ENCODE peak calls at places on chromosomes 6 and 20, in five cellular contexts. J, G, R, P and D are unnamed samples.

GRCh38 chr6:122289721-122290501 is 109.5 kb upstream of the HSF2 start:
- DNase-seq in J (no peak), G (peak; percentile 9), R (peak; percentile 60), P (no peak), D (no peak)

GRCh38 chr6:148565931-148566663 is 180.7 kb upstream of the UST start:
- DNase-seq in J (no peak), G (peak; percentile 99), R (no peak), P (peak; percentile 44), D (peak; percentile 62)

GRCh38 chr6:26216886-26217713 is 129.9 kb downstream of the HFE start:
- DNase-seq in J (peak; percentile 90), G (peak; percentile 90), R (peak; percentile 94), P (peak; percentile 84), D (peak; percentile 99)

GRCh38 chr6:95232477-95232876 is 344.9 kb upstream of the MANEA start:
- DNase-seq in J (no peak), G (no peak), R (no peak), P (no peak), D (no peak)

GRCh38 chr6:16239090-16239797 is 857 bp downstream of the GMPR start:
- DNase-seq in J (no peak), G (peak; percentile 30), R (peak; percentile 92), P (peak; percentile 80), D (peak; percentile 75)

GRCh38 chr6:42896178-42896719 is 16.8 kb downstream of the RPL7L1 start:
- DNase-seq in J (no peak), G (no peak), R (no peak), P (no peak), D (no peak)

GRCh38 chr20:58994390-58995159 is 12.5 kb downstream of the CTSZ start:
- DNase-seq in J (no peak), G (no peak), R (peak; percentile 21), P (no peak), D (no peak)

GRCh38 chr20:6718660-6719059 is 48.8 kb upstream of the BMP2 start:
- DNase-seq in J (no peak), G (peak; percentile 20), R (no peak), P (no peak), D (peak; percentile 28)

GRCh38 chr6:11890849-11891248 is 112.2 kb upstream of the ADTRP start:
- DNase-seq in J (no peak), G (no peak), R (no peak), P (no peak), D (no peak)

GRCh38 chr20:35235881-35236280 is 9.4 kb downstream of the MMP24 start:
- DNase-seq in J (no peak), G (no peak), R (no peak), P (no peak), D (no peak)

GRCh38 chr6:129238991-129239390 is 356.1 kb downstream of the LAMA2 start:
- DNase-seq in J (no peak), G (no peak), R (no peak), P (no peak), D (no peak)

GRCh38 chr6:21185849-21186478 is 407.6 kb upstream of the SOX4 start:
- DNase-seq in J (no peak), G (no peak), R (peak; percentile 89), P (no peak), D (no peak)

GRCh38 chr6:27631614-27631925 is 158.7 kb upstream of the ZNF184 start:
- DNase-seq in J (no peak), G (no peak), R (no peak), P (no peak), D (no peak)

GRCh38 chr6:28635547-28636158 is 110.0 kb downstream of the GPX5 start:
- DNase-seq in J (no peak), G (no peak), R (peak; percentile 66), P (no peak), D (no peak)

GRCh38 chr6:297571-298232 is 5.4 kb downstream of the DUSP22 start:
- DNase-seq in J (no peak), G (no peak), R (peak; percentile 49), P (no peak), D (no peak)

GRCh38 chr6:37155394-37156312 is 14.3 kb upstream of the PIM1 start:
- DNase-seq in J (no peak), G (peak; percentile 62), R (no peak), P (peak; percentile 40), D (no peak)

GRCh38 chr6:137496909-137497721 is 2.9 kb upstream of the OLIG3 start:
- DNase-seq in J (no peak), G (no peak), R (peak; percentile 72), P (no peak), D (no peak)

GRCh38 chr20:44166477-44166876 is 20.5 kb downstream of the JPH2 start:
- DNase-seq in J (no peak), G (peak; percentile 76), R (no peak), P (no peak), D (peak; percentile 84)

GRCh38 chr6:63805808-63806572 is 170.4 kb downstream of the PHF3 start:
- DNase-seq in J (no peak), G (peak; percentile 90), R (no peak), P (no peak), D (peak; percentile 28)

GRCh38 chr20:47315339-47315662 is 41.2 kb downstream of the ZMYND8 start:
- DNase-seq in J (no peak), G (no peak), R (no peak), P (no peak), D (no peak)

GRCh38 chr6:138500045-138500665 is 861 bp upstream of the NHSL1 start:
- DNase-seq in J (no peak), G (no peak), R (no peak), P (no peak), D (no peak)

GRCh38 chr6:32814145-32814544 is 2.7 kb downstream of the HLA-DOB start:
- DNase-seq in J (no peak), G (no peak), R (no peak), P (no peak), D (no peak)

GRCh38 chr6:108074359-108075144 is at the start of gene OSTM1:
- DNase-seq in J (peak; percentile 95), G (peak; percentile 84), R (peak; percentile 97), P (peak; percentile 94), D (peak; percentile 91)

DNA sequence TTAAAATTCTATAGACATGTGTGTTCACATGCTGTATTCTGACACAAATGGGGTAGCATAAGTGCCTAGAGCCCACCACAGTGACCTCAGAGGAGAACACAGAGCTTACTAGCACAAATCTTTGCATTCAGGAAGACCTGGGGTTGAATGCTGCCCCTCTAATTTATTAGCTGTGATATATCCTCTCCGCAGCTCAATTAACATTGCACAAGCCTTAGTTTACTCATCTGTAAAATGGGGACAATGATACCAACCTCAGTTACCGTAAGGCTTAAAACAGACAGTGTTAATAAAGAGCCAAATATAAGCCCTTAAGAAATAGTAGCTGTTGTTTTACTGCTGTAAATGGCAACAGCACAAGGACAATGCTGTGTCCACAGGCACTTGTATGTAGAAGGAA is 36.2 kb upstream of the IL17A start:
- DNase-seq in J (no peak), G (no peak), R (no peak), P (no peak), D (no peak)
- H3K36me3 ChIP-seq in J (no peaks in the 10 kb centered on the region), G (no peaks in the 10 kb centered on the region), R (no peaks in the 10 kb centered on the region), P (no peaks in the 10 kb centered on the region), D (no peaks in the 10 kb centered on the region)

GRCh38 chr6:39899540-39900295 is 34.5 kb downstream of the MOCS1 start:
- DNase-seq in J (no peak), G (no peak), R (no peak), P (no peak), D (no peak)
- H3K36me3 ChIP-seq in J (no peaks in the 10 kb centered on the region), G (peaks cover 6% of the 10 kb centered on the region), R (no peaks in the 10 kb centered on the region), P (peaks cover 92% of the 10 kb centered on the region), D (no peaks in the 10 kb centered on the region)

GRCh38 chr6:7250812-7251211 is 62.2 kb downstream of the SSR1 start:
- DNase-seq in J (no peak), G (no peak), R (no peak), P (no peak), D (no peak)
- H3K36me3 ChIP-seq in J (peaks cover 13% of the 10 kb centered on the region), G (peaks cover 32% of the 10 kb centered on the region), R (peaks cover 62% of the 10 kb centered on the region), P (peaks cover 70% of the 10 kb centered on the region), D (peaks cover 44% of the 10 kb centered on the region)

DNA sequence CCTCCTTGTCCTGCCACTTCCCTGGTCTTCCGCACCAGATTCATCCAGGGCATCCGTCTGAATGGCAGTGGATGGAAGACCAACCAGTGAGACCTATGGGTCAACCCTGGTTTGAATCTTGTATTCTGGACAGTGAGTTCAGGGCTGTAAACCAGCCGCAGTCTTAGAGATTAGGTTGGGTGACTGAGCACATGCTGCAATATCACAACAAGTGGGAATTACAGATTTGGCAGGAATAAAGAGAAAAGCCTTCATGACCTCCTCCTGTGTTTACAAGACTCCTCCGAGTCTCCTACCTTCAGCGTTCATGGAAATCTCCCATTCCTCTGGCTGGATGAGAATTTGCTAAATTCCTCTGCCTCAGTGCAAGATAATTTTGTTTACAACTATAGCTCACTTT is 9.9 kb downstream of the ECI2 start:
- DNase-seq in J (no peak), G (peak; percentile 52), R (no peak), P (no peak), D (no peak)
- H3K36me3 ChIP-seq in J (peaks cover 38% of the 10 kb centered on the region), G (peaks cover 8% of the 10 kb centered on the region), R (peaks cover 44% of the 10 kb centered on the region), P (peaks cover 99% of the 10 kb centered on the region), D (peaks cover 73% of the 10 kb centered on the region)

GRCh38 chr6:89681983-89682564 is 43.5 kb upstream of the LYRM2 start:
- DNase-seq in J (no peak), G (no peak), R (no peak), P (no peak), D (no peak)
- H3K36me3 ChIP-seq in J (peaks cover 62% of the 10 kb centered on the region), G (peaks cover 8% of the 10 kb centered on the region), R (peaks cover 92% of the 10 kb centered on the region), P (peaks cover 100% of the 10 kb centered on the region), D (peaks cover 72% of the 10 kb centered on the region)

GRCh38 chr20:32779500-32780215 is 17.5 kb downstream of the DNMT3B start:
- DNase-seq in J (no peak), G (no peak), R (peak; percentile 88), P (no peak), D (no peak)
- H3K36me3 ChIP-seq in J (no peaks in the 10 kb centered on the region), G (no peaks in the 10 kb centered on the region), R (peaks cover 80% of the 10 kb centered on the region), P (peaks cover 2% of the 10 kb centered on the region), D (peaks cover 22% of the 10 kb centered on the region)

GRCh38 chr20:62304331-62305148 is 1.7 kb downstream of the ADRM1 start:
- DNase-seq in J (no peak), G (no peak), R (no peak), P (no peak), D (no peak)
- H3K36me3 ChIP-seq in J (peaks cover 11% of the 10 kb centered on the region), G (peaks cover 31% of the 10 kb centered on the region), R (peaks cover 46% of the 10 kb centered on the region), P (peaks cover 54% of the 10 kb centered on the region), D (peaks cover 63% of the 10 kb centered on the region)

DNA sequence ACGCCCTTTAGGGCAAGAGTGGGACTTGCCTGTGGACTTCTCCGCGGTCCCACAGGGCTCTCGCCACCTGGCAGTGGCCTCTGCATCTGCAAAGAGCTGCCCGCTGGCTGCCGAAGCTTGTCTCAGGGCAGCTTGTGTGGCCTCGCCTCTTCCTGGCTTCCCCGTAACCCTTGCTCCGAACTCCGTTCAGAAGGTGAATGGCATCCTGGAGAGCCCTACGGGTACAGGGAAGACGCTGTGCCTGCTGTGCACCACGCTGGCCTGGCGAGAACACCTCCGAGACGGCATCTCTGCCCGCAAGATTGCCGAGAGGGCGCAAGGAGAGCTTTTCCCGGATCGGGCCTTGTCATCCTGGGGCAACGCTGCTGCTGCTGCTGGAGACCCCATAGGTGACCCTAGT is 3.0 kb downstream of the RTEL1 start:
- DNase-seq in J (no peak), G (no peak), R (no peak), P (no peak), D (no peak)
- H3K36me3 ChIP-seq in J (no peaks in the 10 kb centered on the region), G (peaks cover 21% of the 10 kb centered on the region), R (peaks cover 19% of the 10 kb centered on the region), P (peaks cover 57% of the 10 kb centered on the region), D (peaks cover 57% of the 10 kb centered on the region)